ENCODE peak calls at places on chromosomes 3 and 15, in four cellular contexts. S is Panc1, X is A549, F is testis. P is an unnamed sample.

GRCh38 chr3:159761377-159761776 is 227.3 kb upstream of the IL12A start:
- DNase-seq in S (no peak), F (peak; percentile 41), X (peak; percentile 48), P (no peak)

GRCh38 chr15:64044315-64045105 is 1.8 kb downstream of the DAPK2 start:
- DNase-seq in X (no peak), F (no peak), S (no peak), P (no peak)

GRCh38 chr15:37102315-37103021 is 2.1 kb upstream of the MEIS2 start:
- DNase-seq in S (peak; percentile 18), X (peak; percentile 24), F (peak; percentile 37), P (peak; percentile 78)

GRCh38 chr3:143330316-143330868 is 210.8 kb downstream of the CHST2 start:
- DNase-seq in X (no peak), F (no peak), S (no peak), P (no peak)

GRCh38 chr3:194395201-194395600 is 3.9 kb downstream of the GP5 start:
- DNase-seq in S (no peak), F (no peak), X (no peak), P (no peak)

GRCh38 chr3:21524113-21524512 is 226.9 kb downstream of the ZNF385D start:
- DNase-seq in F (no peak), S (no peak), X (no peak), P (no peak)

GRCh38 chr3:49673715-49674490 is at the start of gene APEH:
- DNase-seq in S (peak; percentile 67), F (peak; percentile 97), X (peak; percentile 98), P (peak; percentile 99)

GRCh38 chr15:39624806-39625205 is 43.9 kb downstream of the THBS1 start:
- DNase-seq in S (peak; percentile 33), F (no peak), X (no peak), P (no peak)

GRCh38 chr3:133610031-133610430 is 36.5 kb downstream of the CDV3 start:
- DNase-seq in S (no peak), F (no peak), X (no peak), P (no peak)

GRCh38 chr3:114829786-114830185 is 317.3 kb downstream of the ZBTB20 start:
- DNase-seq in F (no peak), X (no peak), S (no peak), P (no peak)

GRCh38 chr15:94667109-94667508 is 435.7 kb downstream of the MCTP2 start:
- DNase-seq in F (no peak), X (no peak), S (no peak), P (no peak)

GRCh38 chr3:105473521-105474223 is 107.0 kb downstream of the ALCAM start:
- DNase-seq in S (no peak), F (no peak), X (no peak), P (no peak)

GRCh38 chr15:56835598-56836275 is 82.7 kb upstream of the TCF12 start:
- DNase-seq in X (no peak), F (peak; percentile 18), S (no peak), P (no peak)

GRCh38 chr15:48868549-48868948 is 9.4 kb upstream of the EID1 start:
- DNase-seq in S (no peak), F (no peak), X (peak; percentile 6), P (no peak)

GRCh38 chr15:91946914-91947313 is 93.4 kb downstream of the SLCO3A1 start:
- DNase-seq in F (no peak), S (no peak), X (no peak), P (peak; percentile 74)
- TF ChIP-seq CTCF in F (no peak), S (no peak), X (no peak), P (peak; percentile 67)

DNA sequence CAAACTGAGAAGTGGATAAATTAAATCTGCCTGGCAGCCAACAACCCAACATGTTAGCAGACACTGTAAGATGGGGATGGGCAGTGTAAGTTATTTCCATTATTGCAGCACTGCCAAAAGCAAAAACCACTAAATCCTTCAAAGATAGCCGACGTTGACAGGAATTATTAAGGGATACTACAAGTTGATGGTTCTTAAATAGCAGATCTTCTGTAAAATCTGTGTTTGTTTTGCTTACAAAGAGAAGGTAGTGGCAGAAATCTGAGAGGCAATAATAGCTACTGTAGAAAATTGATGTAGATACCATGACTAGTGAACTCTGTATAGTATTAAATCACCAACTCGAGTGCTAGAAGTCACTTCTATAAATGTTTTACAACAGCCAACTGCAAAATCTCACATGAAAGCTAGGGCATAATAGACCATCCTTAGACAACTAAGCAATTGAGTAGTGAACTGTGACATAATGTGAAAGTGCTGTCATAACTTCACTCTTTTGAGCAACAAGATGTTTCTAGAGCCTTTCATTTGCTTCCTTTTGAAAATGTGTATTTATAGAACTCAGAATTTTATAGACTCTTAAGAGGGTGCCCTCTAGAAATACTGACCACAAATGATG is 278.6 kb downstream of the UBE2E2 start:
- DNase-seq in S (no peak), F (no peak), X (no peak), P (no peak)
- H3K9me3 ChIP-seq in S (peaks cover 13% of the 10 kb centered on the region), F (no peaks in the 10 kb centered on the region), X (no peaks in the 10 kb centered on the region), P (peaks cover 24% of the 10 kb centered on the region)

DNA sequence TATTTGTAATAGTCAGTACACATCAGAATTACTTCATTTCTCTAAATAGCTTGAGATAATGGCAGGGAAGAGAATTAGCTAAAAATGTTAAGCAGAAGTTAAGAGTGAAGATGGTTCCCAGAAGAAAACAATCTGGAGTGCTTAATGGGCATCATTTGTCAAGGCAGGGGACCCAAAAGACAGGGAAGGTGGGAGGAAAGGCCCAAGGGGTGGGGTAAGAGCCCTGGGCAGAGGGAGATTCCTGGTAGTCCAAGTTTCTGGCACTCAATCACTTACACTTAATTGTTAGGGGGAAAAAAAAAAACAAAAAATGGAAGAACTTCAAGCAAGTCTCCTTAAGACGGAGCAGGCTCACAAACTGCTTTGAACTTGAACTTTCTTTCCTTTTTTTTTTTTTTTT is 28.9 kb downstream of the TNFAIP8L3 start:
- DNase-seq in F (no peak), S (no peak), X (no peak), P (no peak)
- H3K27ac ChIP-seq in F (no peak overlapping the region), S (no peak overlapping the region), X (no peak overlapping the region), P (no peak overlapping the region)

GRCh38 chr15:47717036-47717611 is at the start of gene SEMA6D:
- DNase-seq in F (peak; percentile 75), S (no peak), X (peak; percentile 12), P (peak; percentile 91)
- TF ChIP-seq CTCF in F (no peak), S (peak; percentile 44), X (no peak), P (peak; percentile 70)

DNA sequence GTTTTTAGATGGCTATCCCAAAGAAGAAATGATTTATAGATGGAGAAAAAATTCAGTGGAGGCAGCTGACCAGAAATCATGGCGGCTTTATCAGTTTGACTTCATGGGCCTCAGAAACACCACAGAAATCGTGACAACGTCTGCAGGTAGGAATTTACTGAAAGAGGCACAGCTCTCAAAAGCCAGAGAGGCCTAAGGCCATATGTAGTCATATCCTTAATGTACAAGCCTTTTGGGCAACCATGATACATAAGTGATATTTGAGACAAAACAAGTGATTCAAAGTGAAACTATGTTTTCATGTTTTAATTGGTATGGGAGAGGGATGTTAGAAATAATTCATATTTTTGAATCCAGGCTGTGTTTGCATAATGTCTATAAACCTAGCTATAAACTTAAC is 509.7 kb downstream of the GABRG3 start:
- DNase-seq in F (no peak), S (no peak), X (no peak), P (no peak)
- H3K9me3 ChIP-seq in F (no peaks in the 10 kb centered on the region), S (no peaks in the 10 kb centered on the region), X (peaks cover 8% of the 10 kb centered on the region), P (no peaks in the 10 kb centered on the region)

GRCh38 chr3:88809993-88810392 is 297.4 kb upstream of the EPHA3 start:
- DNase-seq in S (no peak), X (no peak), F (no peak), P (no peak)
- H3K27ac ChIP-seq in S (no peak overlapping the region), X (no peak overlapping the region), F (no peak overlapping the region), P (no peak overlapping the region)

GRCh38 chr3:71987089-71987735 is 202.3 kb upstream of the PROK2 start:
- DNase-seq in X (peak; percentile 25), S (no peak), F (peak; percentile 26), P (peak; percentile 70)
- TF ChIP-seq CTCF in X (peak; percentile 19), S (peak; percentile 45), F (no peak), P (peak; percentile 80)